ENCODE peak calls at places on chromosomes 13 and 19, in five cellular contexts. U, J, M, D and P are unnamed samples.

GRCh38 chr13:21039097-21039800 is 22.1 kb downstream of the LATS2 start:
- DNase-seq in U (no peak), J (no peak), M (no peak), D (no peak), P (no peak)

GRCh38 chr19:19382118-19382517 is 23.4 kb upstream of the GATAD2A start:
- DNase-seq in J (no peak), U (no peak), M (no peak), D (no peak), P (no peak)

GRCh38 chr19:20078696-20079095 is 896 bp downstream of the ZNF90 start:
- DNase-seq in D (peak; percentile 48), M (no peak), U (peak; percentile 18), J (no peak), P (no peak)

GRCh38 chr13:79973533-79973963 is 367.4 kb downstream of the SPRY2 start:
- DNase-seq in D (no peak), M (no peak), U (no peak), J (no peak), P (no peak)

GRCh38 chr19:35207391-35207871 is 21.1 kb downstream of the FAM187B start:
- DNase-seq in J (no peak), U (no peak), D (no peak), M (no peak), P (no peak)

GRCh38 chr13:111159362-111160320 is 44.5 kb downstream of the ARHGEF7 start:
- DNase-seq in U (no peak), M (no peak), D (no peak), J (no peak), P (no peak)

GRCh38 chr13:28401303-28402056 is 93.4 kb downstream of the FLT1 start:
- DNase-seq in U (peak; percentile 74), D (peak; percentile 86), J (no peak), M (no peak), P (no peak)

GRCh38 chr13:80029170-80029569 is 311.8 kb downstream of the SPRY2 start:
- DNase-seq in U (no peak), M (no peak), D (no peak), J (no peak), P (no peak)

GRCh38 chr13:112062619-112063308 is 4.2 kb upstream of the SOX1 start:
- DNase-seq in U (no peak), D (no peak), J (no peak), M (no peak), P (no peak)

GRCh38 chr13:61410669-61411297 is 4.9 kb downstream of the PCDH20 start:
- DNase-seq in U (no peak), M (no peak), D (peak; percentile 8), J (no peak), P (no peak)

GRCh38 chr13:113149711-113150544 is 8.5 kb upstream of the PROZ start:
- DNase-seq in J (peak; percentile 78), D (no peak), M (no peak), U (no peak), P (no peak)

GRCh38 chr19:17370026-17370587 is 7.0 kb downstream of the PLVAP start:
- DNase-seq in U (no peak), M (peak; percentile 76), D (peak; percentile 32), J (no peak), P (no peak)

GRCh38 chr13:90445179-90445578 is 902.3 kb upstream of the MIR17HG start:
- DNase-seq in J (no peak), D (peak; percentile 68), U (peak; percentile 86), M (no peak), P (no peak)

GRCh38 chr13:85728831-85729230 is 70.4 kb downstream of the SLITRK6 start:
- DNase-seq in M (no peak), D (peak; percentile 70), U (no peak), J (no peak), P (no peak)

GRCh38 chr19:47073574-47073973 is 25.1 kb upstream of the TMEM160 start:
- DNase-seq in D (no peak), M (no peak), U (no peak), J (no peak), P (no peak)

GRCh38 chr19:38662508-38663155 is 15.2 kb downstream of the ACTN4 start:
- DNase-seq in J (no peak), D (no peak), M (no peak), U (no peak), P (no peak)

GRCh38 chr13:109729031-109729870 is 57.1 kb downstream of the IRS2 start:
- DNase-seq in J (no peak), D (no peak), U (no peak), M (no peak), P (no peak)

GRCh38 chr19:35882074-35882832 is 13.9 kb downstream of the APLP1 start:
- DNase-seq in U (peak; percentile 76), M (no peak), D (peak; percentile 86), J (no peak), P (no peak)

GRCh38 chr13:43981091-43981490 is 101.4 kb downstream of the LACC1 start:
- DNase-seq in J (no peak), D (no peak), M (no peak), U (no peak), P (no peak)

GRCh38 chr19:29247912-29248311 is 35.0 kb upstream of the UQCRFS1 start:
- DNase-seq in J (no peak), U (no peak), M (no peak), D (no peak), P (no peak)

GRCh38 chr19:1956868-1957492 is 16.0 kb downstream of the CSNK1G2 start:
- DNase-seq in M (peak; percentile 77), U (no peak), J (no peak), D (no peak), P (peak; percentile 66)

GRCh38 chr19:18683955-18684641 is 618 bp downstream of the CRTC1 start:
- DNase-seq in M (no peak), U (no peak), D (no peak), J (no peak), P (peak; percentile 61)

GRCh38 chr13:53254495-53254894 is 225.9 kb downstream of the OLFM4 start:
- DNase-seq in J (no peak), U (no peak), D (no peak), M (no peak), P (no peak)

GRCh38 chr13:105655046-105655445 is 880.4 kb downstream of the EFNB2 start:
- DNase-seq in U (peak; percentile 79), M (no peak), J (no peak), D (peak; percentile 6), P (no peak)

GRCh38 chr13:80716610-80717081 is 375.7 kb upstream of the SPRY2 start:
- DNase-seq in J (no peak), U (no peak), M (no peak), D (peak; percentile 62), P (no peak)

GRCh38 chr13:91238036-91238435 is 109.5 kb upstream of the MIR17HG start:
- DNase-seq in J (no peak), M (no peak), U (no peak), D (no peak), P (no peak)

GRCh38 chr13:110499621-110500281 is 61.8 kb downstream of the RAB20 start:
- DNase-seq in U (no peak), J (no peak), D (peak; percentile 97), M (no peak), P (no peak)

GRCh38 chr13:68714292-68714691 is 1393.3 kb upstream of the ATXN8OS start:
- DNase-seq in J (no peak), M (no peak), D (no peak), U (no peak), P (no peak)
- H3K27ac ChIP-seq in J (no peak overlapping the region), M (no peak overlapping the region), D (no peak overlapping the region), U (no peak overlapping the region), P (no peak overlapping the region)

GRCh38 chr19:49155005-49155826 is at the start of gene HRC:
- DNase-seq in U (no peak), J (no peak), M (peak; percentile 75), D (no peak), P (peak; percentile 67)
- H3K4me3 ChIP-seq in U (no peak within 1 kb of the TSS), J (no peak within 1 kb of the TSS), M (peak within 1 kb of the TSS; percentile 64), D (no peak within 1 kb of the TSS), P (peak within 1 kb of the TSS; percentile 77)

DNA sequence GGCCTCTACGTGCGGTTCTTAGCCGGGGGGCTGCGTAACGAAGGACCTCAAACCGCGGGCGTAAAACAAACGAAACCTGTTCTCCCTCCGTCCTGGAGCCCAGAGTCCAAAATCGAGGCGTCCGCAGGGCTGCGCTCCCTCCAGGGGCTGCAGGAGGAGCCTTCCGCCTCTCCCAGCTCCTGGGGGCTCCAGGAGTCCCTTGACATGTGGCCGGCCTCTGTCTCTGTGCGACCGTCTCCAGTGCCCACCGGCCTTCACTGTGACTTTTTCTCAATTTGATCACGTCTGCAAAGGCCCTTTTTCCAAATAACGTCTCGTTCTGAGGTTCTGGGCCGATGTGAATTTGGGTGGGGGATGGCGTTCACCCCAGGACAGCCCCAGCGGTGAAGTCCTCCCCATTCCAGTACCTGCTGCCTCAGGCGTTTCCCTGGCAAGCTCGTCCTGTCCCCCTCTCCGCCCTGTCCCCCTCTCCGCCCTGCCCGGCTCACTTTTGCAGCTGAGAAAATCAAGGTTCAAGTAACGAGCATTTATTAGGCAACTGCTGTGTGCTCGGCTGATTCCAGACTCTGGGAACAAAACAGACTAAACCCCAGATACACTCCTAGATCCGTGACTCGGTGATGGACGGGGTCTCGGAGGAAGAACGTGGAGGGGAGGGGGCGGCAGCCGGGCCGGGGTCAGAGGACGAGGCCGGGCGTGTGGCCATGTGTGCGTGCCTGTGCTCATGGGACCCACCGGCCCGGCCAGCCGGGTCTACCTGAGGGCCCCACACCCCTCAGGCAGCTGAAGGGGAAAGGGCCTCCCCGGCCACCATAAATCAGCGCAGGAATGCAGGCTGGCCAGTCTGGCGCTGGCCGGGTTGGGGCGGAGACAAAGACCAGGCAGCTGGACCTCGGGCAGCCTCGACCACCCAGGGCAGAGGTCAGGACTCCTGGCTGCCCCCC is 28.1 kb upstream of the WDR18 start:
- DNase-seq in J (no peak), U (no peak), D (peak; percentile 73), M (no peak), P (no peak)
- H3K27ac ChIP-seq in J (no peak overlapping the region), U (no peak overlapping the region), D (peak overlapping the region; percentile 98), M (no peak overlapping the region), P (no peak overlapping the region)

DNA sequence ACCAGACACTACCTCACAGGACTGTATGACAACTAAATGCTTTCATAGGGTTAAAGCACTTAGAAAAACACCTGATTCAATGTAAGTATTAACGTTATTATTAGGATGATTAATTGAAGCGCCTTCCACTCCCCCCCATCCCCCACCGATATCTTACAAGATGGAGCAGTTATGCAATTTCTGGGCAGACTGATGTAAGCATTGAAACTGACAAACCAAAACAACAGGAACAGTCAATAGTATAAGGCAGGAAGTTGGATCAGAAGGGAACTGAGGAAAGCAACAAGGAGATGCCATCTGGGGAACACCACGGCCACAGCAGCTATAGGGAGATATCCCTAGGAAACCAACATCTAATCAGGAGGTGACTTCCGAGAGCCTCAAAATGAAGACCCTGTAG is 3.8 kb downstream of the LCP1 start:
- DNase-seq in D (no peak), U (no peak), J (no peak), M (no peak), P (no peak)
- H3K4me3 ChIP-seq in D (no peak overlapping the region), U (no peak overlapping the region), J (no peak overlapping the region), M (no peak overlapping the region), P (no peak overlapping the region)